ENCODE peak calls at places on chromosomes 12 and 14, in four cellular contexts. One of them, this sample, is unnamed.

GRCh38 chr14:51295666-51296263 is 55.7 kb downstream of the TMX1 start:
- DNase-seq in A673: no peak
- DNase-seq in heart left ventricle: no peak
- DNase-seq in tibial artery: no peak
- DNase-seq in this sample: no peak

GRCh38 chr14:99247091-99247729 is 24.8 kb downstream of the BCL11B start:
- DNase-seq in A673: no peak
- DNase-seq in heart left ventricle: no peak
- DNase-seq in tibial artery: no peak
- DNase-seq in this sample: no peak

GRCh38 chr14:69288956-69289705 is 29.2 kb downstream of the GALNT16 start:
- DNase-seq in A673: no peak
- DNase-seq in heart left ventricle: no peak
- DNase-seq in tibial artery: peak
- DNase-seq in this sample: no peak

GRCh38 chr12:29286081-29286800 is 94.7 kb downstream of the ERGIC2 start:
- DNase-seq in A673: no peak
- DNase-seq in heart left ventricle: no peak
- DNase-seq in tibial artery: no peak
- DNase-seq in this sample: no peak

GRCh38 chr12:40226652-40227051 is 1.9 kb downstream of the LRRK2 start:
- DNase-seq in A673: peak
- DNase-seq in heart left ventricle: peak
- DNase-seq in tibial artery: peak
- DNase-seq in this sample: no peak

GRCh38 chr14:73740921-73741326 is 26.7 kb upstream of the PNMA1 start:
- DNase-seq in A673: no peak
- DNase-seq in heart left ventricle: no peak
- DNase-seq in tibial artery: peak
- DNase-seq in this sample: no peak

GRCh38 chr14:76599556-76599955 is 161.7 kb upstream of the VASH1 start:
- DNase-seq in A673: no peak
- DNase-seq in heart left ventricle: no peak
- DNase-seq in tibial artery: no peak
- DNase-seq in this sample: no peak

GRCh38 chr14:22596354-22596879 is 1.7 kb upstream of the ABHD4 start:
- DNase-seq in A673: no peak
- DNase-seq in heart left ventricle: no peak
- DNase-seq in tibial artery: no peak
- DNase-seq in this sample: no peak

GRCh38 chr12:48671231-48671856 is 10.7 kb downstream of the KANSL2 start:
- DNase-seq in A673: no peak
- DNase-seq in heart left ventricle: no peak
- DNase-seq in tibial artery: no peak
- DNase-seq in this sample: no peak

GRCh38 chr12:109517619-109518018 is 40.2 kb downstream of the UBE3B start:
- DNase-seq in A673: no peak
- DNase-seq in heart left ventricle: no peak
- DNase-seq in tibial artery: no peak
- DNase-seq in this sample: no peak

GRCh38 chr12:12534134-12534866 is 28.4 kb downstream of the DUSP16 start:
- DNase-seq in A673: no peak
- DNase-seq in heart left ventricle: no peak
- DNase-seq in tibial artery: no peak
- DNase-seq in this sample: no peak

GRCh38 chr12:14156606-14157005 is 175.2 kb upstream of the GRIN2B start:
- DNase-seq in A673: no peak
- DNase-seq in heart left ventricle: no peak
- DNase-seq in tibial artery: no peak
- DNase-seq in this sample: no peak

GRCh38 chr12:34340534-34341361 is 318.5 kb downstream of the ALG10 start:
- DNase-seq in A673: no peak
- DNase-seq in heart left ventricle: no peak
- DNase-seq in tibial artery: no peak
- DNase-seq in this sample: no peak

GRCh38 chr14:91714805-91715204 is 17.1 kb downstream of the CATSPERB start:
- DNase-seq in A673: no peak
- DNase-seq in heart left ventricle: no peak
- DNase-seq in tibial artery: no peak
- DNase-seq in this sample: no peak

GRCh38 chr14:31770271-31770670 is 209.1 kb downstream of the NUBPL start:
- DNase-seq in A673: no peak
- DNase-seq in heart left ventricle: no peak
- DNase-seq in tibial artery: no peak
- DNase-seq in this sample: no peak

GRCh38 chr14:103156733-103157411 is 33.6 kb downstream of the TNFAIP2 start:
- DNase-seq in A673: no peak
- DNase-seq in heart left ventricle: no peak
- DNase-seq in tibial artery: no peak
- DNase-seq in this sample: no peak

GRCh38 chr12:104756901-104757300 is 201.2 kb downstream of the SLC41A2 start:
- DNase-seq in A673: no peak
- DNase-seq in heart left ventricle: no peak
- DNase-seq in tibial artery: no peak
- DNase-seq in this sample: no peak

GRCh38 chr14:71780822-71781221 is 151.4 kb upstream of the RGS6 start:
- DNase-seq in A673: no peak
- DNase-seq in heart left ventricle: no peak
- DNase-seq in tibial artery: no peak
- DNase-seq in this sample: no peak

GRCh38 chr12:56565510-56566101 is 44.0 kb downstream of the RBMS2 start:
- DNase-seq in A673: peak
- DNase-seq in heart left ventricle: peak
- DNase-seq in tibial artery: peak
- DNase-seq in this sample: no peak

GRCh38 chr12:52215587-52216031 is 17.4 kb upstream of the KRT7 start:
- DNase-seq in A673: no peak
- DNase-seq in heart left ventricle: no peak
- DNase-seq in tibial artery: peak
- DNase-seq in this sample: no peak

GRCh38 chr14:22483863-22484593 is 105.0 kb downstream of the DAD1 start:
- DNase-seq in A673: peak
- DNase-seq in heart left ventricle: no peak
- DNase-seq in tibial artery: no peak
- DNase-seq in this sample: no peak

GRCh38 chr12:49762468-49762847 is 21.1 kb downstream of the TMBIM6 start:
- DNase-seq in A673: no peak
- DNase-seq in heart left ventricle: no peak
- DNase-seq in tibial artery: no peak
- DNase-seq in this sample: no peak

GRCh38 chr12:100721193-100721592 is 73.4 kb upstream of the ANO4 start:
- DNase-seq in A673: no peak
- DNase-seq in heart left ventricle: no peak
- DNase-seq in tibial artery: no peak
- DNase-seq in this sample: no peak

GRCh38 chr12:46459111-46459510 is 86.5 kb upstream of the SLC38A2 start:
- DNase-seq in A673: no peak
- DNase-seq in heart left ventricle: no peak
- DNase-seq in tibial artery: no peak
- DNase-seq in this sample: no peak

GRCh38 chr12:69512820-69513219 is 42.6 kb downstream of the FRS2 start:
- DNase-seq in A673: no peak
- DNase-seq in heart left ventricle: no peak
- DNase-seq in tibial artery: no peak
- DNase-seq in this sample: no peak

GRCh38 chr12:108786450-108786849 is 55.1 kb upstream of the CORO1C start:
- DNase-seq in A673: no peak
- DNase-seq in heart left ventricle: no peak
- DNase-seq in tibial artery: no peak
- DNase-seq in this sample: no peak

GRCh38 chr12:99911076-99911475 is 73.7 kb downstream of the ANKS1B start:
- DNase-seq in A673: no peak
- DNase-seq in heart left ventricle: no peak
- DNase-seq in tibial artery: peak
- DNase-seq in this sample: no peak

DNA sequence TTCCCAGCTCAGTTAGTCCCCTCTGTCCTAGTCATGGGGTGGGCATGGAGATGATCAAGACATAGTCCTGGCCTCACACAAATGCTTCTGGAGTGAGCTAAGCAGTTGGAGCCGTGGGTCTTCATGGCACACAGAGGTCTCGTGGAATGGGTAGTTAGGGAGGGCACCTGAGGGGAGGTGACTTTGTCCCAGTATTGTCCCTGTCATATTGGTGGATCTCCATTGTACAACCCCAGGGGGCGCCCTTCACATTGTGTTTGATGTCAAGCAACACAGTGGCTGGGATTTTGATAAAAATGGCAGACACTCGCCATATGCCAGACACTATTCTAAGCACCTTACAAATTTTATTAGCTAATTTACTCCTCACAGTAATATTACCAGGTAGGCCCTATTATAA is 175.4 kb upstream of the LHX5 start:
- DNase-seq in A673: peak
- DNase-seq in heart left ventricle: no peak
- DNase-seq in tibial artery: no peak
- DNase-seq in this sample: no peak
- TF ChIP-seq CTCF in A673: peak
- TF ChIP-seq CTCF in heart left ventricle: no peak
- TF ChIP-seq CTCF in tibial artery: no peak
- TF ChIP-seq CTCF in this sample: no peak

DNA sequence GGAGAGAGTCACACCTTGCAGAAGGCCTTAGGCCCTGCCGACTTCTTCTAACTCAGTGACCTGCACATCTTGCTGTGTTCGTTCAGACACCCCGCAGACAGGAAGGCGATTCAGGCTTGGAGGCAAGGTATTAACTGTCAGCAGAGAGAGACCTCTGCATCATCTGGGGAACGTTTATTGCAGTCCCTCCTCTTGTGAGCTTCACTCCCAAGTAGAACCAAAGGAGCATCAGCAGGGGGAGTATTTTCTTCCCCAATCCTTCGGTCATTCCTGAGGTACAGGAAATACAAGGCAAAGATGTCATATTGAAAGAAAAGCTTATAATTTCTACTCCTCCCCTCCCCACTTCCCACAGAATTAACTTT is 217.9 kb downstream of the CRADD start:
- DNase-seq in A673: no peak
- DNase-seq in heart left ventricle: no peak
- DNase-seq in tibial artery: no peak
- DNase-seq in this sample: no peak
- TF ChIP-seq CTCF in A673: no peak
- TF ChIP-seq CTCF in heart left ventricle: no peak
- TF ChIP-seq CTCF in tibial artery: no peak
- TF ChIP-seq CTCF in this sample: no peak

GRCh38 chr12:26830783-26831601 is 2.0 kb downstream of the ITPR2 start:
- DNase-seq in A673: no peak
- DNase-seq in heart left ventricle: no peak
- DNase-seq in tibial artery: no peak
- DNase-seq in this sample: no peak

GRCh38 chr12:26832817-26833691 is at the start of gene ITPR2:
- DNase-seq in A673: peak
- DNase-seq in heart left ventricle: peak
- DNase-seq in tibial artery: peak
- DNase-seq in this sample: peak

GRCh38 chr12:26830358-26830757 is 2.6 kb downstream of the ITPR2 start:
- DNase-seq in A673: no peak
- DNase-seq in heart left ventricle: no peak
- DNase-seq in tibial artery: no peak
- DNase-seq in this sample: no peak

GRCh38 chr12:26833692-26834168 is 736 bp upstream of the ITPR2 start:
- DNase-seq in A673: no peak
- DNase-seq in heart left ventricle: peak
- DNase-seq in tibial artery: peak
- DNase-seq in this sample: no peak

GRCh38 chr12:26831959-26832816 is 806 bp downstream of the ITPR2 start:
- DNase-seq in A673: peak
- DNase-seq in heart left ventricle: peak
- DNase-seq in tibial artery: peak
- DNase-seq in this sample: no peak
- TF ChIP-seq CTCF in A673: peak
- TF ChIP-seq CTCF in heart left ventricle: peak
- TF ChIP-seq CTCF in tibial artery: peak
- TF ChIP-seq CTCF in this sample: no peak

GRCh38 chr12:20376984-20377383 is 8.6 kb downstream of the PDE3A start:
- DNase-seq in A673: peak
- DNase-seq in heart left ventricle: no peak
- DNase-seq in tibial artery: no peak
- DNase-seq in this sample: no peak
- TF ChIP-seq CTCF in A673: peak
- TF ChIP-seq CTCF in heart left ventricle: peak
- TF ChIP-seq CTCF in tibial artery: peak
- TF ChIP-seq CTCF in this sample: no peak

GRCh38 chr14:96698846-96699543 is 98.2 kb upstream of the VRK1 start:
- DNase-seq in A673: no peak
- DNase-seq in heart left ventricle: no peak
- DNase-seq in tibial artery: no peak
- DNase-seq in this sample: no peak
- TF ChIP-seq CTCF in A673: peak
- TF ChIP-seq CTCF in heart left ventricle: no peak
- TF ChIP-seq CTCF in tibial artery: no peak
- TF ChIP-seq CTCF in this sample: no peak

GRCh38 chr12:1161197-1161596 is 170.2 kb downstream of the ERC1 start:
- DNase-seq in A673: no peak
- DNase-seq in heart left ventricle: no peak
- DNase-seq in tibial artery: no peak
- DNase-seq in this sample: no peak

GRCh38 chr12:1162083-1162760 is 171.2 kb downstream of the ERC1 start:
- DNase-seq in A673: peak
- DNase-seq in heart left ventricle: no peak
- DNase-seq in tibial artery: no peak
- DNase-seq in this sample: no peak

GRCh38 chr12:1157046-1157445 is 166.0 kb downstream of the ERC1 start:
- DNase-seq in A673: no peak
- DNase-seq in heart left ventricle: no peak
- DNase-seq in tibial artery: no peak
- DNase-seq in this sample: no peak
- TF ChIP-seq CTCF in A673: no peak
- TF ChIP-seq CTCF in heart left ventricle: no peak
- TF ChIP-seq CTCF in tibial artery: no peak
- TF ChIP-seq CTCF in this sample: no peak

GRCh38 chr14:74979442-74980397 is 23.0 kb upstream of the EIF2B2 start:
- DNase-seq in A673: peak
- DNase-seq in heart left ventricle: no peak
- DNase-seq in tibial artery: peak
- DNase-seq in this sample: no peak
- TF ChIP-seq CTCF in A673: peak
- TF ChIP-seq CTCF in heart left ventricle: no peak
- TF ChIP-seq CTCF in tibial artery: peak
- TF ChIP-seq CTCF in this sample: no peak

GRCh38 chr12:53345486-53346195 is 9.5 kb upstream of the SP7 start:
- DNase-seq in A673: peak
- DNase-seq in heart left ventricle: peak
- DNase-seq in tibial artery: no peak
- DNase-seq in this sample: no peak
- TF ChIP-seq CTCF in A673: no peak
- TF ChIP-seq CTCF in heart left ventricle: no peak
- TF ChIP-seq CTCF in tibial artery: no peak
- TF ChIP-seq CTCF in this sample: no peak

GRCh38 chr12:120797677-120798642 is 72.3 kb downstream of the ACADS start:
- DNase-seq in A673: no peak
- DNase-seq in heart left ventricle: no peak
- DNase-seq in tibial artery: no peak
- DNase-seq in this sample: no peak
- TF ChIP-seq CTCF in A673: no peak
- TF ChIP-seq CTCF in heart left ventricle: no peak
- TF ChIP-seq CTCF in tibial artery: no peak
- TF ChIP-seq CTCF in this sample: no peak

This sample was measured in omental fat pad.